ENCODE peak calls at places on chromosomes 4 and X, in nine cellular contexts. One of them, this sample, is unnamed.

GRCh38 chr4:109730294-109731051 is 603 bp upstream of the PLA2G12A start:
- DNase-seq in MCF 10A: peak
- DNase-seq in coronary artery: peak
- DNase-seq in neural progenitor cell: peak
- DNase-seq in K562: peak
- DNase-seq in neural crest cell: peak
- DNase-seq in astrocyte: peak
- DNase-seq in suprapubic skin: peak
- DNase-seq in lower lobe of right lung: peak
- DNase-seq in this sample: peak

GRCh38 chr4:101099001-101099400 is 248.3 kb downstream of the PPP3CA start:
- DNase-seq in MCF 10A: no peak
- DNase-seq in coronary artery: no peak
- DNase-seq in neural progenitor cell: no peak
- DNase-seq in K562: no peak
- DNase-seq in neural crest cell: no peak
- DNase-seq in astrocyte: no peak
- DNase-seq in suprapubic skin: no peak
- DNase-seq in lower lobe of right lung: no peak
- DNase-seq in this sample: no peak

GRCh38 chr4:118790544-118790943 is 45.4 kb downstream of the SEC24D start:
- DNase-seq in MCF 10A: no peak
- DNase-seq in coronary artery: no peak
- DNase-seq in neural progenitor cell: no peak
- DNase-seq in K562: no peak
- DNase-seq in neural crest cell: no peak
- DNase-seq in astrocyte: no peak
- DNase-seq in suprapubic skin: no peak
- DNase-seq in lower lobe of right lung: no peak
- DNase-seq in this sample: no peak

GRCh38 chr4:91147067-91147466 is 1019.9 kb downstream of the CCSER1 start:
- DNase-seq in MCF 10A: no peak
- DNase-seq in coronary artery: no peak
- DNase-seq in neural progenitor cell: no peak
- DNase-seq in K562: no peak
- DNase-seq in neural crest cell: no peak
- DNase-seq in astrocyte: no peak
- DNase-seq in suprapubic skin: no peak
- DNase-seq in lower lobe of right lung: no peak
- DNase-seq in this sample: no peak

GRCh38 chr4:97656034-97656720 is 487.1 kb downstream of the STPG2 start:
- DNase-seq in MCF 10A: peak
- DNase-seq in coronary artery: no peak
- DNase-seq in neural progenitor cell: no peak
- DNase-seq in K562: no peak
- DNase-seq in neural crest cell: no peak
- DNase-seq in astrocyte: peak
- DNase-seq in suprapubic skin: no peak
- DNase-seq in lower lobe of right lung: no peak
- DNase-seq in this sample: no peak

GRCh38 chrX:43589735-43590515 is 66.2 kb upstream of the MAOA start:
- DNase-seq in MCF 10A: peak
- DNase-seq in coronary artery: no peak
- DNase-seq in neural progenitor cell: no peak
- DNase-seq in K562: no peak
- DNase-seq in neural crest cell: no peak
- DNase-seq in astrocyte: no peak
- DNase-seq in suprapubic skin: no peak
- DNase-seq in lower lobe of right lung: no peak
- DNase-seq in this sample: no peak

GRCh38 chrX:13855689-13856425 is 39.0 kb upstream of the GPM6B start:
- DNase-seq in MCF 10A: no peak
- DNase-seq in coronary artery: no peak
- DNase-seq in neural progenitor cell: no peak
- DNase-seq in K562: no peak
- DNase-seq in neural crest cell: no peak
- DNase-seq in astrocyte: peak
- DNase-seq in suprapubic skin: no peak
- DNase-seq in lower lobe of right lung: no peak
- DNase-seq in this sample: no peak

GRCh38 chr4:14879643-14880042 is 122.6 kb upstream of the CPEB2 start:
- DNase-seq in MCF 10A: no peak
- DNase-seq in coronary artery: no peak
- DNase-seq in neural progenitor cell: no peak
- DNase-seq in K562: no peak
- DNase-seq in neural crest cell: no peak
- DNase-seq in astrocyte: no peak
- DNase-seq in suprapubic skin: no peak
- DNase-seq in lower lobe of right lung: no peak
- DNase-seq in this sample: no peak

GRCh38 chr4:53960843-53961242 is 103.6 kb downstream of the CHIC2 start:
- DNase-seq in MCF 10A: no peak
- DNase-seq in coronary artery: no peak
- DNase-seq in neural progenitor cell: no peak
- DNase-seq in K562: no peak
- DNase-seq in neural crest cell: no peak
- DNase-seq in astrocyte: no peak
- DNase-seq in suprapubic skin: no peak
- DNase-seq in lower lobe of right lung: no peak
- DNase-seq in this sample: no peak

GRCh38 chrX:1283750-1284149 is 15.1 kb downstream of the CSF2RA start:
- DNase-seq in MCF 10A: no peak
- DNase-seq in coronary artery: no peak
- DNase-seq in neural progenitor cell: no peak
- DNase-seq in K562: no peak
- DNase-seq in neural crest cell: no peak
- DNase-seq in astrocyte: no peak
- DNase-seq in suprapubic skin: no peak
- DNase-seq in lower lobe of right lung: no peak
- DNase-seq in this sample: no peak

GRCh38 chrX:23332888-23333821 is 1.5 kb upstream of the PTCHD1 start:
- DNase-seq in MCF 10A: no peak
- DNase-seq in coronary artery: no peak
- DNase-seq in neural progenitor cell: peak
- DNase-seq in K562: no peak
- DNase-seq in neural crest cell: peak
- DNase-seq in astrocyte: no peak
- DNase-seq in suprapubic skin: no peak
- DNase-seq in lower lobe of right lung: no peak
- DNase-seq in this sample: no peak

GRCh38 chr4:88017516-88018302 is 10.3 kb downstream of the PKD2 start:
- DNase-seq in MCF 10A: peak
- DNase-seq in coronary artery: no peak
- DNase-seq in neural progenitor cell: no peak
- DNase-seq in K562: no peak
- DNase-seq in neural crest cell: no peak
- DNase-seq in astrocyte: peak
- DNase-seq in suprapubic skin: no peak
- DNase-seq in lower lobe of right lung: no peak
- DNase-seq in this sample: no peak

GRCh38 chrX:154417157-154417556 is 5.8 kb downstream of the TAFAZZIN start:
- DNase-seq in MCF 10A: no peak
- DNase-seq in coronary artery: no peak
- DNase-seq in neural progenitor cell: no peak
- DNase-seq in K562: no peak
- DNase-seq in neural crest cell: no peak
- DNase-seq in astrocyte: no peak
- DNase-seq in suprapubic skin: no peak
- DNase-seq in lower lobe of right lung: no peak
- DNase-seq in this sample: no peak

GRCh38 chr4:95183656-95184408 is 364.9 kb downstream of the UNC5C start:
- DNase-seq in MCF 10A: no peak
- DNase-seq in coronary artery: no peak
- DNase-seq in neural progenitor cell: no peak
- DNase-seq in K562: no peak
- DNase-seq in neural crest cell: no peak
- DNase-seq in astrocyte: no peak
- DNase-seq in suprapubic skin: no peak
- DNase-seq in lower lobe of right lung: no peak
- DNase-seq in this sample: no peak

GRCh38 chr4:78057135-78057599 is at the start of gene FRAS1:
- DNase-seq in MCF 10A: no peak
- DNase-seq in coronary artery: no peak
- DNase-seq in neural progenitor cell: peak
- DNase-seq in K562: no peak
- DNase-seq in neural crest cell: peak
- DNase-seq in astrocyte: peak
- DNase-seq in suprapubic skin: peak
- DNase-seq in lower lobe of right lung: peak
- DNase-seq in this sample: peak

DNA sequence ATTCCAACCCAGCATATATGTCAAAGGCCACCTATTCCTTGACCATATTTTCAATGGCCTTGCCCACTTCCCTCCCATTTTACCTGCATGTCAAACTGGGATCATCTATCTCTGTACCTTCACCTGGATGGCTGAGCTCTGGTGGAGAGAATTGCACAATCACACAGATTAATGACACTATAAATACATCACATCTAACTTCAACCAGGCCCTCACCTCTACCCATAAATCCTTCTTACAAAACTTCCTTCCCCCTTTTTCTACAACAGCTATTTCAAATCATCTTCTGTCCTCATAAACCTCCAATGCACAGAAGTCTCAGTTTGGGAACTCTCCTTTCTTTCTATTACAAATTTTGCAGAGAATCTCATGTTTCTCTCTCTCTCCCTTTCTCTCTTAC is 9.1 kb downstream of the PALLD start:
- DNase-seq in MCF 10A: no peak
- DNase-seq in coronary artery: no peak
- DNase-seq in neural progenitor cell: no peak
- DNase-seq in K562: no peak
- DNase-seq in neural crest cell: no peak
- DNase-seq in astrocyte: no peak
- DNase-seq in suprapubic skin: no peak
- DNase-seq in lower lobe of right lung: no peak
- DNase-seq in this sample: no peak
- TF ChIP-seq CTCF in MCF 10A: no peak
- TF ChIP-seq CTCF in coronary artery: no peak
- TF ChIP-seq CTCF in neural progenitor cell: no peak
- TF ChIP-seq CTCF in K562: no peak
- TF ChIP-seq CTCF in neural crest cell: no peak
- TF ChIP-seq CTCF in astrocyte: no peak
- TF ChIP-seq CTCF in suprapubic skin: no peak
- TF ChIP-seq CTCF in lower lobe of right lung: no peak
- TF ChIP-seq CTCF in this sample: no peak

GRCh38 chrX:71622347-71623104 is 4.2 kb upstream of the CXCR3 start:
- DNase-seq in MCF 10A: peak
- DNase-seq in coronary artery: no peak
- DNase-seq in neural progenitor cell: peak
- DNase-seq in K562: no peak
- DNase-seq in neural crest cell: peak
- DNase-seq in astrocyte: peak
- DNase-seq in suprapubic skin: peak
- DNase-seq in lower lobe of right lung: peak
- DNase-seq in this sample: peak
- TF ChIP-seq CTCF in MCF 10A: no peak
- TF ChIP-seq CTCF in coronary artery: no peak
- TF ChIP-seq CTCF in neural progenitor cell: no peak
- TF ChIP-seq CTCF in K562: peak
- TF ChIP-seq CTCF in neural crest cell: peak
- TF ChIP-seq CTCF in astrocyte: no peak
- TF ChIP-seq CTCF in suprapubic skin: no peak
- TF ChIP-seq CTCF in lower lobe of right lung: peak
- TF ChIP-seq CTCF in this sample: no peak

GRCh38 chrX:155857561-155857960 is 23.6 kb upstream of the VAMP7 start:
- DNase-seq in MCF 10A: peak
- DNase-seq in coronary artery: no peak
- DNase-seq in neural progenitor cell: no peak
- DNase-seq in K562: no peak
- DNase-seq in neural crest cell: no peak
- DNase-seq in astrocyte: no peak
- DNase-seq in suprapubic skin: no peak
- DNase-seq in lower lobe of right lung: no peak
- DNase-seq in this sample: no peak
- TF ChIP-seq CTCF in MCF 10A: peak
- TF ChIP-seq CTCF in coronary artery: no peak
- TF ChIP-seq CTCF in neural progenitor cell: peak
- TF ChIP-seq CTCF in K562: peak
- TF ChIP-seq CTCF in neural crest cell: peak
- TF ChIP-seq CTCF in astrocyte: no peak
- TF ChIP-seq CTCF in suprapubic skin: no peak
- TF ChIP-seq CTCF in lower lobe of right lung: no peak
- TF ChIP-seq CTCF in this sample: no peak

GRCh38 chr4:152919826-152920225 is 16.3 kb upstream of the FHDC1 start:
- DNase-seq in MCF 10A: no peak
- DNase-seq in coronary artery: no peak
- DNase-seq in neural progenitor cell: no peak
- DNase-seq in K562: no peak
- DNase-seq in neural crest cell: no peak
- DNase-seq in astrocyte: no peak
- DNase-seq in suprapubic skin: no peak
- DNase-seq in lower lobe of right lung: peak
- DNase-seq in this sample: no peak

GRCh38 chr4:152921284-152921683 is 14.8 kb upstream of the FHDC1 start:
- DNase-seq in MCF 10A: no peak
- DNase-seq in coronary artery: no peak
- DNase-seq in neural progenitor cell: no peak
- DNase-seq in K562: no peak
- DNase-seq in neural crest cell: no peak
- DNase-seq in astrocyte: no peak
- DNase-seq in suprapubic skin: no peak
- DNase-seq in lower lobe of right lung: no peak
- DNase-seq in this sample: no peak

GRCh38 chr4:152920768-152921167 is 15.4 kb upstream of the FHDC1 start:
- DNase-seq in MCF 10A: peak
- DNase-seq in coronary artery: no peak
- DNase-seq in neural progenitor cell: no peak
- DNase-seq in K562: no peak
- DNase-seq in neural crest cell: peak
- DNase-seq in astrocyte: peak
- DNase-seq in suprapubic skin: no peak
- DNase-seq in lower lobe of right lung: no peak
- DNase-seq in this sample: no peak

DNA sequence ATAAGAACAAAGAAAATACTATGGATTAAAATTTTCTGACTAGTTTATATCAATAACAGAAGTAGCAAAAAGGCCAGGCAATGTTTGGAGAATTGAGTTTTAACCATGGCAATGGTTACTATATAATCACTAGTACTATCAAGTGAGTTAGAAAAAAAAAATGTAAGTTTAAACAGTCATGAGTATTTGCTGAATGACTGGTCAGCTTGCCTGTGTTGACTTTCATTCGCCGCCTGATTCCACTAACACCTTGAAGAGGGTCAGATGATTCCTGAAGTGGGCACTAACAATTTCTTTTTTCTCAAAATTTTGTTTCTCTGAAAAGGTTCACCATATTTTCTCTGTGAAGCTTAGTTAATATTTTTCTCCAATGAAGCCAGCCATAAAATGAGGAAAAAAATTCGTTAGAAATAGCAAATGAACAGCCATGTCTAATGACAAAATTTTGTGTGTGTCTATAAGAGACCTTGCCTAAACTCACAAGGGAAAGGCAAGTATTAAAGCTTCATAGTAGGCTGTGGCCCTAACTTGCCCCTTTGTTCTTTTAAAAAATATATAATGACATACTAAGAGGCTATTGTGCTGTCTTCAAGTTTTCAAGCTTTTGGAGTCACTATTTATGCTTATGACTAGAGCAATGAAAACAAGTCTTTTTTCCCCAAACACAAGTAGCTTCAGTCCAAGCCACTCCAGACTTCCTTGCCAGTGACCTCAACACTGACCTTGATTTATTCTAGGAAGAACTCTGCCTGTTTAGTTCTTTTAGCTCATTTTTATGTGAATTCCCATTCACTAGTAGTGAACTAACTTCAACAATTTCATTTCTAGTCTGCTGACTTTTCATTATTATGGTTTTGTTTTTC is 18.4 kb upstream of the FHDC1 start:
- DNase-seq in MCF 10A: no peak
- DNase-seq in coronary artery: no peak
- DNase-seq in neural progenitor cell: no peak
- DNase-seq in K562: no peak
- DNase-seq in neural crest cell: no peak
- DNase-seq in astrocyte: no peak
- DNase-seq in suprapubic skin: no peak
- DNase-seq in lower lobe of right lung: no peak
- DNase-seq in this sample: no peak
- TF ChIP-seq CTCF in MCF 10A: no peak
- TF ChIP-seq CTCF in coronary artery: no peak
- TF ChIP-seq CTCF in neural progenitor cell: no peak
- TF ChIP-seq CTCF in K562: no peak
- TF ChIP-seq CTCF in neural crest cell: no peak
- TF ChIP-seq CTCF in astrocyte: no peak
- TF ChIP-seq CTCF in suprapubic skin: no peak
- TF ChIP-seq CTCF in lower lobe of right lung: no peak
- TF ChIP-seq CTCF in this sample: no peak

This sample was measured in endothelial cell.